ENCODE peak calls at places on chromosomes 7 and 10, in nine cellular contexts. V is astrocyte of the hippocampus; T is HFFc6; W is stimulated activated naive CD8-positive, alpha-beta T cell treated with anti-CD3 and anti-CD28 coated beads, Interleukin-15, amount 100 ng/mL, for 72 hours; Q is nephron progenitor cell; G is NCI-H1694; E is ACHN; Y is endothelial cell; B is GM10248. A is an unnamed sample.

GRCh38 chr7:1110358-1110757 is 22.4 kb downstream of the GPER1 start:
- DNase-seq in V (no peak), T (no peak), W (no peak), Q (no peak), G (no peak), E (no peak), Y (no peak), B (no peak), A (no peak)

GRCh38 chr10:97190452-97190851 is 4.7 kb upstream of the SLIT1 start:
- DNase-seq in V (no peak), T (no peak), W (no peak), Q (no peak), G (no peak), E (no peak), Y (no peak), B (no peak), A (no peak)

GRCh38 chr7:92763636-92764423 is 72.5 kb downstream of the CDK6 start:
- DNase-seq in V (peak; percentile 61), T (peak; percentile 71), W (no peak), Q (no peak), G (no peak), E (peak; percentile 89), Y (no peak), B (no peak), A (no peak)

GRCh38 chr10:89648074-89648473 is 3.0 kb upstream of the PANK1 start:
- DNase-seq in V (no peak), T (no peak), W (no peak), Q (no peak), G (no peak), E (no peak), Y (no peak), B (no peak), A (no peak)

GRCh38 chr10:76649723-76650127 is 987.9 kb downstream of the KCNMA1 start:
- DNase-seq in V (peak; percentile 49), T (peak; percentile 25), W (no peak), Q (no peak), G (no peak), E (peak; percentile 15), Y (no peak), B (no peak), A (peak; percentile 34)

GRCh38 chr10:101478956-101479355 is 109.1 kb downstream of the POLL start:
- DNase-seq in V (no peak), T (no peak), W (no peak), Q (no peak), G (no peak), E (no peak), Y (no peak), B (no peak), A (no peak)

GRCh38 chr7:128378637-128379036 is 17.1 kb upstream of the PRRT4 start:
- DNase-seq in V (no peak), T (no peak), W (no peak), Q (no peak), G (no peak), E (no peak), Y (no peak), B (no peak), A (no peak)

GRCh38 chr10:107442035-107442505 is 277.6 kb upstream of the SORCS1 start:
- DNase-seq in V (peak; percentile 63), T (no peak), W (no peak), Q (no peak), G (no peak), E (peak; percentile 16), Y (no peak), B (peak; percentile 15), A (no peak)

GRCh38 chr7:95469187-95469586 is 16.6 kb upstream of the ASB4 start:
- DNase-seq in V (no peak), T (no peak), W (no peak), Q (no peak), G (no peak), E (no peak), Y (no peak), B (no peak), A (no peak)

GRCh38 chr7:27994639-27995038 is 186.0 kb downstream of the JAZF1 start:
- DNase-seq in V (peak; percentile 56), T (peak; percentile 50), W (no peak), Q (no peak), G (no peak), E (no peak), Y (no peak), B (no peak), A (peak; percentile 31)

GRCh38 chr7:156650042-156650441 is 9.5 kb downstream of the RNF32 start:
- DNase-seq in V (peak; percentile 21), T (peak; percentile 7), W (no peak), Q (peak; percentile 39), G (no peak), E (peak; percentile 74), Y (peak; percentile 45), B (no peak), A (no peak)

GRCh38 chr10:103204353-103205255 is 11.5 kb upstream of the NT5C2 start:
- DNase-seq in V (peak; percentile 38), T (no peak), W (no peak), Q (no peak), G (no peak), E (no peak), Y (no peak), B (no peak), A (no peak)

GRCh38 chr7:13037216-13037615 is 349.8 kb downstream of the ARL4A start:
- DNase-seq in V (no peak), T (no peak), W (no peak), Q (no peak), G (no peak), E (no peak), Y (no peak), B (no peak), A (no peak)

GRCh38 chr7:140456627-140457051 is 22.7 kb downstream of the MKRN1 start:
- DNase-seq in V (no peak), T (no peak), W (no peak), Q (no peak), G (no peak), E (no peak), Y (no peak), B (no peak), A (no peak)

GRCh38 chr7:44665531-44666213 is 59.2 kb downstream of the OGDH start:
- DNase-seq in V (peak; percentile 91), T (peak; percentile 53), W (no peak), Q (no peak), G (no peak), E (no peak), Y (no peak), B (no peak), A (no peak)

GRCh38 chr10:3467052-3467906 is 294.7 kb upstream of the PITRM1 start:
- DNase-seq in V (peak; percentile 97), T (peak; percentile 96), W (no peak), Q (no peak), G (no peak), E (peak; percentile 94), Y (no peak), B (no peak), A (peak; percentile 96)

GRCh38 chr7:16071246-16071857 is 350.0 kb downstream of the CRPPA start:
- DNase-seq in V (peak; percentile 77), T (peak; percentile 69), W (no peak), Q (peak; percentile 33), G (peak; percentile 86), E (peak; percentile 82), Y (peak; percentile 15), B (peak; percentile 14), A (no peak)

GRCh38 chr7:130141161-130141857 is 63.9 kb downstream of the TMEM209 start:
- DNase-seq in V (peak; percentile 95), T (peak; percentile 67), W (no peak), Q (peak; percentile 78), G (no peak), E (no peak), Y (peak; percentile 75), B (peak; percentile 52), A (no peak)

GRCh38 chr10:48525956-48526355 is 78.9 kb downstream of the ARHGAP22 start:
- DNase-seq in V (no peak), T (no peak), W (no peak), Q (no peak), G (no peak), E (no peak), Y (no peak), B (no peak), A (no peak)

GRCh38 chr10:103481974-103482531 is 3.0 kb upstream of the CALHM3 start:
- DNase-seq in V (peak; percentile 69), T (peak; percentile 72), W (peak; percentile 35), Q (no peak), G (peak; percentile 67), E (peak; percentile 73), Y (peak; percentile 50), B (peak; percentile 74), A (no peak)

GRCh38 chr10:34063592-34063991 is 729.1 kb upstream of the NRP1 start:
- DNase-seq in V (no peak), T (no peak), W (no peak), Q (no peak), G (no peak), E (no peak), Y (no peak), B (no peak), A (no peak)

GRCh38 chr10:70492786-70493659 is 14.5 kb downstream of the PALD1 start:
- DNase-seq in V (peak; percentile 77), T (no peak), W (no peak), Q (no peak), G (no peak), E (no peak), Y (no peak), B (no peak), A (no peak)

GRCh38 chr10:77836299-77836820 is 90.2 kb downstream of the DLG5 start:
- DNase-seq in V (no peak), T (peak; percentile 67), W (peak; percentile 39), Q (no peak), G (no peak), E (no peak), Y (no peak), B (peak; percentile 51), A (no peak)

GRCh38 chr7:121382479-121382878 is 13.6 kb downstream of the FAM3C start:
- DNase-seq in V (no peak), T (no peak), W (no peak), Q (no peak), G (no peak), E (no peak), Y (no peak), B (no peak), A (no peak)

GRCh38 chr7:16918288-16918895 is 36.6 kb upstream of the AGR3 start:
- DNase-seq in V (peak; percentile 71), T (peak; percentile 33), W (no peak), Q (peak; percentile 8), G (peak; percentile 63), E (peak; percentile 66), Y (peak; percentile 30), B (no peak), A (no peak)

GRCh38 chr10:4638116-4638515 is 187.9 kb upstream of the AKR1E2 start:
- DNase-seq in V (no peak), T (no peak), W (no peak), Q (no peak), G (no peak), E (no peak), Y (no peak), B (no peak), A (no peak)

GRCh38 chr10:34163075-34163905 is 651.8 kb downstream of the PARD3 start:
- DNase-seq in V (no peak), T (no peak), W (no peak), Q (no peak), G (no peak), E (no peak), Y (no peak), B (no peak), A (no peak)

GRCh38 chr10:43971981-43972380 is 323.3 kb upstream of the ZNF32 start:
- DNase-seq in V (no peak), T (no peak), W (no peak), Q (no peak), G (no peak), E (no peak), Y (no peak), B (no peak), A (no peak)

GRCh38 chr10:131211556-131211955 is 100.0 kb downstream of the TCERG1L start:
- DNase-seq in V (no peak), T (no peak), W (no peak), Q (no peak), G (no peak), E (no peak), Y (no peak), B (no peak), A (no peak)

GRCh38 chr10:121698336-121698735 is 100.1 kb upstream of the FGFR2 start:
- DNase-seq in V (peak; percentile 72), T (no peak), W (no peak), Q (no peak), G (no peak), E (no peak), Y (no peak), B (no peak), A (no peak)

A was measured in BJ.